ENCODE peak calls at places on chromosomes 7 and 10, in seven cellular contexts. Y is H9, V is hepatic stellate cell, H is KG1, O is NCI-H748 treated with DMSO at 0.1 percent for 48 hours, R is epithelial cell of proximal tubule, I is neural progenitor cell. X is an unnamed sample.
A peak's percentile ranks its signal among the peaks of the same experiment; 100 is the strongest.

GRCh38 chr10:6089334-6090219 is 743 bp downstream of the RBM17 start:
- DNase-seq in Y (peak; percentile 44), V (peak; percentile 32), H (no peak), O (no peak), R (no peak), I (peak; percentile 76), X (peak; percentile 41)

GRCh38 chr7:148912758-148913541 is 28.9 kb upstream of the EZH2 start:
- DNase-seq in Y (no peak), V (no peak), H (no peak), O (no peak), R (no peak), I (no peak), X (no peak)

GRCh38 chr10:11358046-11358445 is 253.4 kb downstream of the USP6NL start:
- DNase-seq in Y (no peak), V (no peak), H (no peak), O (no peak), R (no peak), I (no peak), X (no peak)

GRCh38 chr7:25025218-25025671 is 45.3 kb upstream of the OSBPL3 start:
- DNase-seq in Y (no peak), V (peak; percentile 86), H (no peak), O (no peak), R (peak; percentile 92), I (no peak), X (no peak)

GRCh38 chr10:100006241-100006886 is 3.4 kb downstream of the DNMBP start:
- DNase-seq in Y (no peak), V (peak; percentile 83), H (no peak), O (no peak), R (peak; percentile 85), I (no peak), X (no peak)

GRCh38 chr10:72328045-72328828 is 26.5 kb downstream of the DNAJB12 start:
- DNase-seq in Y (peak; percentile 78), V (peak; percentile 79), H (no peak), O (no peak), R (no peak), I (peak; percentile 82), X (peak; percentile 76)

GRCh38 chr7:98619450-98620321 is 2.6 kb downstream of the NPTX2 start:
- DNase-seq in Y (peak; percentile 67), V (no peak), H (no peak), O (peak; percentile 68), R (no peak), I (peak; percentile 67), X (no peak)

GRCh38 chr10:102003541-102003940 is 52.4 kb downstream of the ARMH3 start:
- DNase-seq in Y (no peak), V (peak; percentile 42), H (no peak), O (no peak), R (no peak), I (no peak), X (no peak)

GRCh38 chr7:100573691-100574361 is at the start of gene SAP25:
- DNase-seq in Y (peak; percentile 70), V (no peak), H (no peak), O (no peak), R (no peak), I (no peak), X (peak; percentile 52)

GRCh38 chr7:136293272-136293671 is 316.1 kb upstream of the MTPN start:
- DNase-seq in Y (no peak), V (no peak), H (no peak), O (no peak), R (no peak), I (no peak), X (no peak)

GRCh38 chr10:9878429-9878828 is 1139.2 kb upstream of the CELF2 start:
- DNase-seq in Y (no peak), V (no peak), H (no peak), O (no peak), R (no peak), I (no peak), X (no peak)

GRCh38 chr10:59622320-59622901 is 87.2 kb downstream of the SLC16A9 start:
- DNase-seq in Y (peak; percentile 70), V (peak; percentile 9), H (peak; percentile 71), O (peak; percentile 46), R (peak; percentile 35), I (peak; percentile 73), X (peak; percentile 54)

GRCh38 chr7:35257251-35258124 is 3.6 kb upstream of the TBX20 start:
- DNase-seq in Y (peak; percentile 60), V (no peak), H (no peak), O (no peak), R (no peak), I (peak; percentile 71), X (no peak)

GRCh38 chr10:30819306-30820190 is 190.0 kb upstream of the LYZL2 start:
- DNase-seq in Y (no peak), V (no peak), H (no peak), O (no peak), R (no peak), I (no peak), X (no peak)

GRCh38 chr10:11782793-11783557 is 40.2 kb upstream of the PROSER2 start:
- DNase-seq in Y (no peak), V (peak; percentile 56), H (peak; percentile 81), O (peak; percentile 14), R (peak; percentile 38), I (peak; percentile 76), X (peak; percentile 24)

GRCh38 chr10:119680668-119681070 is 29.5 kb downstream of the BAG3 start:
- DNase-seq in Y (no peak), V (no peak), H (no peak), O (no peak), R (no peak), I (no peak), X (no peak)

GRCh38 chr7:960269-960871 is 5.9 kb upstream of the ADAP1 start:
- DNase-seq in Y (no peak), V (no peak), H (no peak), O (no peak), R (no peak), I (peak; percentile 1), X (no peak)

GRCh38 chr10:71084061-71084817 is 128.1 kb upstream of the UNC5B start:
- DNase-seq in Y (peak; percentile 18), V (peak; percentile 0), H (no peak), O (no peak), R (no peak), I (no peak), X (no peak)

GRCh38 chr7:99079104-99079503 is 64.8 kb downstream of the SMURF1 start:
- DNase-seq in Y (no peak), V (peak; percentile 21), H (no peak), O (no peak), R (no peak), I (no peak), X (no peak)

X was measured in endothelial cell.